ENCODE peak calls at places on chromosome 10, in nine cellular contexts. Z is Ammon's horn, W is SJSA1, M is HTR-8/SVneo, G is renal cortical epithelial cell, L is endodermal cell, A is Calu3, U is psoas muscle, E is ELR. V is an unnamed sample.

GRCh38 chr10:126208736-126209317 is 179.4 kb downstream of the ADAM12 start:
- DNase-seq in Z (no peak), W (no peak), M (no peak), G (no peak), L (no peak), A (no peak), U (no peak), E (no peak), V (no peak)

GRCh38 chr10:3986407-3987141 is 201.6 kb upstream of the KLF6 start:
- DNase-seq in Z (no peak), W (no peak), M (no peak), G (no peak), L (no peak), A (no peak), U (no peak), E (no peak), V (no peak)

GRCh38 chr10:63769367-63769766 is 248.2 kb downstream of the REEP3 start:
- DNase-seq in Z (no peak), W (no peak), M (no peak), G (no peak), L (no peak), A (no peak), U (no peak), E (no peak), V (no peak)

GRCh38 chr10:73967022-73967429 is 30.9 kb upstream of the VCL start:
- DNase-seq in Z (no peak), W (no peak), M (no peak), G (no peak), L (peak), A (no peak), U (no peak), E (no peak), V (no peak)

GRCh38 chr10:3213758-3214545 is 41.4 kb upstream of the PITRM1 start:
- DNase-seq in Z (no peak), W (no peak), M (no peak), G (no peak), L (no peak), A (no peak), U (no peak), E (no peak), V (no peak)

GRCh38 chr10:70775679-70776454 is 9.3 kb downstream of the TBATA start:
- DNase-seq in Z (no peak), W (peak), M (no peak), G (no peak), L (peak), A (no peak), U (no peak), E (no peak), V (no peak)

GRCh38 chr10:32980558-32981468 is 22.8 kb upstream of the ITGB1 start:
- DNase-seq in Z (peak), W (peak), M (peak), G (peak), L (peak), A (peak), U (peak), E (peak), V (peak)

GRCh38 chr10:77328272-77328816 is 309.3 kb downstream of the KCNMA1 start:
- DNase-seq in Z (no peak), W (peak), M (peak), G (peak), L (peak), A (peak), U (no peak), E (peak), V (peak)

GRCh38 chr10:127440371-127440770 is 108.7 kb upstream of the NPS start:
- DNase-seq in Z (no peak), W (no peak), M (no peak), G (no peak), L (no peak), A (no peak), U (no peak), E (no peak), V (no peak)

GRCh38 chr10:94303929-94304328 is 58.8 kb downstream of the NOC3L start:
- DNase-seq in Z (no peak), W (no peak), M (no peak), G (no peak), L (no peak), A (no peak), U (no peak), E (no peak), V (no peak)

GRCh38 chr10:18231480-18231879 is 91.3 kb downstream of the CACNB2 start:
- DNase-seq in Z (no peak), W (no peak), M (no peak), G (no peak), L (no peak), A (no peak), U (no peak), E (no peak), V (no peak)

GRCh38 chr10:61786728-61787127 is 114.8 kb upstream of the ARID5B start:
- DNase-seq in Z (no peak), W (peak), M (peak), G (peak), L (no peak), A (no peak), U (no peak), E (peak), V (peak)

GRCh38 chr10:91603931-91604331 is 28.9 kb downstream of the PPP1R3C start:
- DNase-seq in Z (no peak), W (no peak), M (no peak), G (peak), L (no peak), A (peak), U (no peak), E (no peak), V (no peak)

GRCh38 chr10:94409016-94409657 is 6.8 kb downstream of the TBC1D12 start:
- DNase-seq in Z (no peak), W (no peak), M (no peak), G (no peak), L (no peak), A (no peak), U (no peak), E (no peak), V (no peak)

GRCh38 chr10:33643042-33643441 is 308.6 kb upstream of the NRP1 start:
- DNase-seq in Z (no peak), W (no peak), M (no peak), G (peak), L (no peak), A (no peak), U (no peak), E (peak), V (peak)

V was measured in GM23248.